ENCODE peak calls at places on chromosomes 5 and 9, in nine cellular contexts. One of them, this sample, is unnamed.

GRCh38 chr5:43469671-43470396 is 13.8 kb downstream of the TMEM267 start:
- DNase-seq in GM23338: peak
- DNase-seq in GM12865: no peak
- DNase-seq in ovary: no peak
- DNase-seq in fibroblast of lung: no peak
- DNase-seq in hepatocyte: no peak
- DNase-seq in kidney: no peak
- DNase-seq in cardiac muscle cell: no peak
- DNase-seq in esophagus squamous epithelium: no peak
- DNase-seq in this sample: no peak

GRCh38 chr5:169923988-169924387 is 56.3 kb downstream of the INSYN2B start:
- DNase-seq in esophagus squamous epithelium: no peak
- DNase-seq in kidney: no peak
- DNase-seq in fibroblast of lung: no peak
- DNase-seq in GM12865: peak
- DNase-seq in cardiac muscle cell: no peak
- DNase-seq in ovary: no peak
- DNase-seq in GM23338: no peak
- DNase-seq in hepatocyte: no peak
- DNase-seq in this sample: no peak

GRCh38 chr5:158165647-158166046 is 306.7 kb upstream of the CLINT1 start:
- DNase-seq in ovary: no peak
- DNase-seq in fibroblast of lung: no peak
- DNase-seq in esophagus squamous epithelium: no peak
- DNase-seq in GM23338: no peak
- DNase-seq in hepatocyte: no peak
- DNase-seq in kidney: no peak
- DNase-seq in cardiac muscle cell: no peak
- DNase-seq in GM12865: no peak
- DNase-seq in this sample: no peak

GRCh38 chr5:68962632-68963484 is 131.0 kb upstream of the SLC30A5 start:
- DNase-seq in GM23338: peak
- DNase-seq in kidney: peak
- DNase-seq in esophagus squamous epithelium: no peak
- DNase-seq in cardiac muscle cell: peak
- DNase-seq in GM12865: peak
- DNase-seq in hepatocyte: peak
- DNase-seq in fibroblast of lung: peak
- DNase-seq in ovary: peak
- DNase-seq in this sample: peak

GRCh38 chr5:166671818-166672217 is 1619.6 kb upstream of the WWC1 start:
- DNase-seq in kidney: no peak
- DNase-seq in GM12865: no peak
- DNase-seq in esophagus squamous epithelium: no peak
- DNase-seq in ovary: no peak
- DNase-seq in GM23338: peak
- DNase-seq in hepatocyte: no peak
- DNase-seq in cardiac muscle cell: no peak
- DNase-seq in fibroblast of lung: no peak
- DNase-seq in this sample: peak

GRCh38 chr5:18305288-18305899 is 671.1 kb downstream of the TAF11L14 start:
- DNase-seq in cardiac muscle cell: peak
- DNase-seq in ovary: no peak
- DNase-seq in fibroblast of lung: peak
- DNase-seq in GM12865: peak
- DNase-seq in kidney: no peak
- DNase-seq in GM23338: peak
- DNase-seq in hepatocyte: peak
- DNase-seq in esophagus squamous epithelium: no peak
- DNase-seq in this sample: peak

GRCh38 chr9:77028478-77028877 is 9.0 kb downstream of the FOXB2 start:
- DNase-seq in hepatocyte: no peak
- DNase-seq in esophagus squamous epithelium: no peak
- DNase-seq in GM12865: no peak
- DNase-seq in kidney: no peak
- DNase-seq in fibroblast of lung: no peak
- DNase-seq in cardiac muscle cell: no peak
- DNase-seq in ovary: no peak
- DNase-seq in GM23338: peak
- DNase-seq in this sample: no peak

GRCh38 chr9:71746023-71746752 is 22.1 kb downstream of the CEMIP2 start:
- DNase-seq in esophagus squamous epithelium: no peak
- DNase-seq in ovary: no peak
- DNase-seq in kidney: no peak
- DNase-seq in hepatocyte: no peak
- DNase-seq in cardiac muscle cell: no peak
- DNase-seq in GM12865: no peak
- DNase-seq in fibroblast of lung: no peak
- DNase-seq in GM23338: peak
- DNase-seq in this sample: no peak

GRCh38 chr5:176533894-176534611 is 3.1 kb downstream of the RNF44 start:
- DNase-seq in GM12865: peak
- DNase-seq in kidney: peak
- DNase-seq in fibroblast of lung: peak
- DNase-seq in cardiac muscle cell: peak
- DNase-seq in GM23338: no peak
- DNase-seq in esophagus squamous epithelium: no peak
- DNase-seq in ovary: peak
- DNase-seq in hepatocyte: no peak
- DNase-seq in this sample: no peak

GRCh38 chr5:176531902-176532493 is 5.2 kb downstream of the RNF44 start:
- DNase-seq in cardiac muscle cell: no peak
- DNase-seq in esophagus squamous epithelium: no peak
- DNase-seq in ovary: no peak
- DNase-seq in hepatocyte: no peak
- DNase-seq in fibroblast of lung: no peak
- DNase-seq in GM23338: no peak
- DNase-seq in GM12865: no peak
- DNase-seq in kidney: peak
- DNase-seq in this sample: no peak

GRCh38 chr5:176532795-176533194 is 4.4 kb downstream of the RNF44 start:
- DNase-seq in GM12865: no peak
- DNase-seq in esophagus squamous epithelium: no peak
- DNase-seq in cardiac muscle cell: no peak
- DNase-seq in ovary: no peak
- DNase-seq in GM23338: no peak
- DNase-seq in kidney: no peak
- DNase-seq in fibroblast of lung: no peak
- DNase-seq in hepatocyte: no peak
- DNase-seq in this sample: no peak

GRCh38 chr5:176534640-176535039 is 2.6 kb downstream of the RNF44 start:
- DNase-seq in kidney: peak
- DNase-seq in GM23338: no peak
- DNase-seq in ovary: no peak
- DNase-seq in cardiac muscle cell: no peak
- DNase-seq in esophagus squamous epithelium: no peak
- DNase-seq in hepatocyte: no peak
- DNase-seq in GM12865: peak
- DNase-seq in fibroblast of lung: no peak
- DNase-seq in this sample: no peak

DNA sequence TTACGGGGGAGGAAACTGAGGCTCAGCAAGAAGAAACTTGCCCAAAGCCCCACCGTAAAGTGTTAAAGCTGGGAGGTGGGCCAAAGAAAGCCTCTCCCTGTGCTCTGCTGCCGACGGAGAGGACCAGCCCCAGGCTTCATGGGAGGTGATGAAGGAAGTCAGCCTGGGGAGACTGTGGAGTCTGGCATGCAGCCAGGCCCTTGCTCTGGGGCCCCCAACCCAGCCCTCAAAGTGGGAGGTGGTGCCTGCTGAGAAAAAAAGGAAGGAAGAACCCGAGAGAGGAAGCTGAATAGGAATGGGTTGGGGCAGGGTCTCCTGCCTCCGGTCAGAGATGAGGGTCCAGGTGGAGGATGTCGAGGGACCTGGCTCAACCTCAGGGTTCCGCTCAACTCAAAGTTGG is 3.8 kb downstream of the RNF44 start:
- DNase-seq in esophagus squamous epithelium: no peak
- DNase-seq in hepatocyte: no peak
- DNase-seq in ovary: no peak
- DNase-seq in GM23338: no peak
- DNase-seq in GM12865: no peak
- DNase-seq in kidney: peak
- DNase-seq in cardiac muscle cell: peak
- DNase-seq in fibroblast of lung: no peak
- DNase-seq in this sample: no peak
- H3K4me3 ChIP-seq in esophagus squamous epithelium: peak
- H3K4me3 ChIP-seq in hepatocyte: no peak
- H3K4me3 ChIP-seq in ovary: no peak
- H3K4me3 ChIP-seq in GM23338: peak
- H3K4me3 ChIP-seq in GM12865: peak
- H3K4me3 ChIP-seq in kidney: peak
- H3K4me3 ChIP-seq in cardiac muscle cell: no peak
- H3K4me3 ChIP-seq in fibroblast of lung: no peak
- H3K4me3 ChIP-seq in this sample: no peak

GRCh38 chr9:133997584-133997983 is 5.5 kb upstream of the VAV2 start:
- DNase-seq in kidney: no peak
- DNase-seq in esophagus squamous epithelium: no peak
- DNase-seq in hepatocyte: no peak
- DNase-seq in fibroblast of lung: no peak
- DNase-seq in ovary: no peak
- DNase-seq in cardiac muscle cell: no peak
- DNase-seq in GM23338: no peak
- DNase-seq in GM12865: no peak
- DNase-seq in this sample: no peak

GRCh38 chr9:133994359-133995011 is 2.4 kb upstream of the VAV2 start:
- DNase-seq in esophagus squamous epithelium: no peak
- DNase-seq in kidney: peak
- DNase-seq in GM12865: peak
- DNase-seq in GM23338: peak
- DNase-seq in ovary: peak
- DNase-seq in hepatocyte: peak
- DNase-seq in cardiac muscle cell: peak
- DNase-seq in fibroblast of lung: peak
- DNase-seq in this sample: peak

GRCh38 chr9:133998915-133999580 is 6.9 kb upstream of the VAV2 start:
- DNase-seq in GM12865: no peak
- DNase-seq in ovary: no peak
- DNase-seq in cardiac muscle cell: no peak
- DNase-seq in GM23338: no peak
- DNase-seq in hepatocyte: no peak
- DNase-seq in esophagus squamous epithelium: no peak
- DNase-seq in kidney: no peak
- DNase-seq in fibroblast of lung: peak
- DNase-seq in this sample: no peak

GRCh38 chr9:133995012-133995896 is 3.1 kb upstream of the VAV2 start:
- DNase-seq in ovary: no peak
- DNase-seq in hepatocyte: peak
- DNase-seq in GM12865: peak
- DNase-seq in GM23338: peak
- DNase-seq in cardiac muscle cell: no peak
- DNase-seq in kidney: peak
- DNase-seq in fibroblast of lung: peak
- DNase-seq in esophagus squamous epithelium: no peak
- DNase-seq in this sample: no peak

DNA sequence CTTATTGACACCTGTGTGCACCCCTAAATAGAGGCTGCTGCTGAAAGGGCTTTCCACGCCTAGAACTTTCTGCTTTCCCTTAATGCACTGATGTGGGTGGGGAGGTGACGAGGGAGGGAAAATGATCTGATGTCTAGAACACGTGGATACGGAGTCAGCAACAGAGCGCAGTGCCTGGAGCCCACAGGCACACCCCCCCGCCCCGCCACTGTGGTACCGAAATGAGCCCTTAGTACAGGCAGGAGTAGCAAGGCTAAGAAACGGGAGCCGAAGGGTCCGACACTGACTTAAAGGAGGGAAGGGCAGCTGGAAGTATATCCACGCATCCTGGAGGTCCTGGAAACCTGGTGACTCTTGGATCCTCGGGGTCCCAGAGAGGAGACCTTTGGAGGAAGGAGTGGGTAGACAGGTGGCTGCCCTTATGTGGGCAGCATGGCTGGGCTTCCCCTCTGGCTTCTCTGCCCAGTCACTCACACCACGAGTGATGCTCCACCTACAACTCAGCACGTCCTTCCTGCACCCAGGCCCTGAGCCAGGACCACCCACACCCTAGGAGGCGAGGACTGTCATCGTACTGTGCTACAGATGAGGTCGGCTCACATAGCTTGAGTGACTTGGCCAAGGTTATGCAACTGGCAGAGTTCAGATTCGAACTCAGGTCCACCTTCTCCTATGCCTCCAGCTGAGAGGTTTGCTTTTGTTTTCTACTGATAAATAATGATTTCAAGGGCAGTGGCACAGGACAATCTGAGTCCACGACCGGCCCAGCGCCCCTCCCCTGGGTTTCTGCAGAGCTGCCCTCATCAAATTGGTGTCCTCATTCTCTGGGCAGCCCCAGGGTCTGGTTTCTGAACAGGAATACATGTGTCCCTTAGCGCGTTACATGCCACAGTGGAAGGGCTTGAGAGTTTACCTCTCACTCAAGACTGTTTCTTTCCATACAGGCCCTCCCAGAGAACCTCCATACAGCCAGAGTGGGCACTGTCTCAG is 4.7 kb upstream of the VAV2 start:
- DNase-seq in esophagus squamous epithelium: no peak
- DNase-seq in kidney: peak
- DNase-seq in hepatocyte: peak
- DNase-seq in ovary: no peak
- DNase-seq in cardiac muscle cell: no peak
- DNase-seq in GM23338: no peak
- DNase-seq in fibroblast of lung: peak
- DNase-seq in GM12865: no peak
- DNase-seq in this sample: no peak
- TF ChIP-seq CTCF in esophagus squamous epithelium: no peak
- TF ChIP-seq CTCF in kidney: no peak
- TF ChIP-seq CTCF in hepatocyte: no peak
- TF ChIP-seq CTCF in ovary: no peak
- TF ChIP-seq CTCF in cardiac muscle cell: no peak
- TF ChIP-seq CTCF in GM23338: peak
- TF ChIP-seq CTCF in fibroblast of lung: no peak
- TF ChIP-seq CTCF in GM12865: no peak
- TF ChIP-seq CTCF in this sample: no peak

DNA sequence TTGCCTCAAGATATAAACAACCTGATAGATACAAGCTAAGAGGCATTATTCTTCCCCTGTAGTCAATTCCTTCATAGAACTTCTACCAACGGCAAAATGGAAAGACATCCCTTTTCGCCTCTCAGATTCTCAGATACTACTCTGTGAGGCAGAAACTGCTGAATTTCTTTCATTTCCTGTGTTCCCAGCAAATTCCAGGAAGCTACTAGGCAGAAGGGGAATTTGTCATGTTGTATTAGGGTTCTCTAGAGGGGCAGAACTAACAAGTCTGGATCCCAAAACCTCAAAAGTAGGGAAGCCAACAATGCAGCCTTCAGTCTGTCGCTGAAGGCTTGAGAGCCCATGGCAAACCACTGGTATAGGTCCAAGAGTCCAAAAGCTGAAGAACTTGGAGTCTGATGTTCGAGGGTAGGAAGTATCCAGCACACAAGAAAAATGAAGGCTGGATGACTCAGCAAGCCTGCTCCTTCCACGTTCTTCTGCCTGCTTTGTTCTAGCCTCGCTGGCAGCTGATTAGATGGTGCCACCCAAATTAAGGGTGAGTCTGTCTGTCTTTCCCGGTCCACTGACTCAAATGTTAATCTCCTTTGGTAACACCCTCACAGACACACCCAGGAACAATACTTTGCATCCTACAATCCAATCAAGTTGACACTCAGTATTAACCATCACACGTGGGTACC is 15.2 kb downstream of the RNF180 start:
- DNase-seq in GM12865: no peak
- DNase-seq in esophagus squamous epithelium: no peak
- DNase-seq in kidney: no peak
- DNase-seq in hepatocyte: no peak
- DNase-seq in ovary: no peak
- DNase-seq in GM23338: no peak
- DNase-seq in fibroblast of lung: peak
- DNase-seq in cardiac muscle cell: no peak
- DNase-seq in this sample: no peak
- H3K4me3 ChIP-seq in GM12865: no peak
- H3K4me3 ChIP-seq in esophagus squamous epithelium: peak
- H3K4me3 ChIP-seq in kidney: no peak
- H3K4me3 ChIP-seq in hepatocyte: no peak
- H3K4me3 ChIP-seq in ovary: no peak
- H3K4me3 ChIP-seq in GM23338: no peak
- H3K4me3 ChIP-seq in fibroblast of lung: no peak
- H3K4me3 ChIP-seq in cardiac muscle cell: no peak
- H3K4me3 ChIP-seq in this sample: no peak

DNA sequence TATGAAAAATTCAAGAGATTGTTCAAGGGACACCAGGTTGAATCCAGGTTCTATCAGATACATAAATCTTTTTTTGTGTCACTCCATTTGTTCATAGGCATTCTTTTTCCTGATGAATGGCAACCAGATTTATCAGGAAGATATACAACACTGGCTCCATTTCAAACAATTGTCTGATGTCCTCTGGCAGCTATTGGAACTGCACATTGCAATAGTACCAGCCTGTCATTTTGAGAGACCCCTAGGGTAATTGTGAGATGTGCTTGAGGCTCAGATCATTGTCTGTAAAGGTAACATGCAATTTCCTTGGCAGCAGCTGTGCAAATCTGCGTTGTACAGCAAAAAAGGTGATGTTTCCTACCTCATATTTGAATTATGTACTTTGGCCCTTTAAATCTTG is 25.9 kb downstream of the KCTD16 start:
- DNase-seq in hepatocyte: no peak
- DNase-seq in esophagus squamous epithelium: no peak
- DNase-seq in ovary: no peak
- DNase-seq in GM12865: no peak
- DNase-seq in fibroblast of lung: no peak
- DNase-seq in GM23338: no peak
- DNase-seq in kidney: no peak
- DNase-seq in cardiac muscle cell: no peak
- DNase-seq in this sample: no peak
- TF ChIP-seq CTCF in hepatocyte: no peak
- TF ChIP-seq CTCF in esophagus squamous epithelium: no peak
- TF ChIP-seq CTCF in ovary: no peak
- TF ChIP-seq CTCF in GM12865: peak
- TF ChIP-seq CTCF in fibroblast of lung: no peak
- TF ChIP-seq CTCF in GM23338: no peak
- TF ChIP-seq CTCF in kidney: no peak
- TF ChIP-seq CTCF in cardiac muscle cell: no peak
- TF ChIP-seq CTCF in this sample: no peak